ENCODE peak calls at places on chromosomes 6 and 20, in four cellular contexts. M is H54, F is upper lobe of right lung, U is NCI-H1436. Y is an unnamed sample.

GRCh38 chr20:58307270-58307669 is 2.2 kb upstream of the RAB22A start:
- DNase-seq in M (no peak), F (no peak), U (no peak), Y (no peak)

GRCh38 chr6:144066745-144067484 is 28.5 kb downstream of the SF3B5 start:
- DNase-seq in M (no peak), F (no peak), U (no peak), Y (no peak)

GRCh38 chr6:3312604-3313167 is 53.9 kb downstream of the PSMG4 start:
- DNase-seq in M (no peak), F (peak), U (no peak), Y (no peak)

GRCh38 chr20:29689411-29690225 is 1567.8 kb upstream of the DEFB115 start:
- DNase-seq in M (no peak), F (no peak), U (peak), Y (peak)

GRCh38 chr20:18224968-18225568 is 63.3 kb upstream of the ZNF133 start:
- DNase-seq in M (peak), F (no peak), U (no peak), Y (peak)

GRCh38 chr20:33211817-33212424 is 5.2 kb upstream of the BPIFA3 start:
- DNase-seq in M (peak), F (no peak), U (peak), Y (peak)

GRCh38 chr6:38715016-38715809 is at the start of gene DNAH8:
- DNase-seq in M (no peak), F (no peak), U (no peak), Y (no peak)

GRCh38 chr6:1984346-1984994 is 260.9 kb downstream of the GMDS start:
- DNase-seq in M (no peak), F (no peak), U (no peak), Y (no peak)

GRCh38 chr6:112311950-112312547 is 35.1 kb upstream of the RFPL4B start:
- DNase-seq in M (no peak), F (no peak), U (no peak), Y (peak)

GRCh38 chr6:133587841-133588240 is 301.1 kb upstream of the TCF21 start:
- DNase-seq in M (no peak), F (no peak), U (no peak), Y (no peak)

GRCh38 chr6:99746261-99746895 is 139.7 kb downstream of the PRDM13 start:
- DNase-seq in M (peak), F (no peak), U (peak), Y (peak)

GRCh38 chr6:155544677-155545076 is 89.0 kb upstream of the NOX3 start:
- DNase-seq in M (no peak), F (no peak), U (no peak), Y (no peak)

GRCh38 chr20:48604426-48604825 is 223.4 kb downstream of the PREX1 start:
- DNase-seq in M (no peak), F (peak), U (no peak), Y (no peak)

GRCh38 chr20:326645-327031 is 1.3 kb downstream of the SOX12 start:
- DNase-seq in M (no peak), F (peak), U (no peak), Y (no peak)

GRCh38 chr6:170143401-170144150 is 147.3 kb downstream of the DLL1 start:
- DNase-seq in M (no peak), F (peak), U (no peak), Y (no peak)

GRCh38 chr6:169162968-169163903 is 90.4 kb downstream of the THBS2 start:
- DNase-seq in M (peak), F (no peak), U (no peak), Y (peak)

GRCh38 chr6:10883312-10884244 is 1.7 kb upstream of the GCM2 start:
- DNase-seq in M (no peak), F (no peak), U (no peak), Y (no peak)

GRCh38 chr6:139124887-139125672 is 9.8 kb upstream of the HECA start:
- DNase-seq in M (peak), F (peak), U (peak), Y (peak)

GRCh38 chr6:35295036-35295435 is 2.6 kb upstream of the DEF6 start:
- DNase-seq in M (no peak), F (no peak), U (no peak), Y (no peak)

GRCh38 chr6:148435386-148435785 is 92.7 kb downstream of the SASH1 start:
- DNase-seq in M (no peak), F (no peak), U (no peak), Y (no peak)

GRCh38 chr6:87257975-87258374 is 64.4 kb upstream of the SMIM8 start:
- DNase-seq in M (no peak), F (no peak), U (no peak), Y (no peak)

GRCh38 chr6:148118303-148118702 is 224.3 kb upstream of the SASH1 start:
- DNase-seq in M (no peak), F (no peak), U (no peak), Y (no peak)

GRCh38 chr6:64230530-64230929 is 594.9 kb downstream of the PHF3 start:
- DNase-seq in M (no peak), F (no peak), U (no peak), Y (no peak)

GRCh38 chr6:49693512-49693911 is 19.8 kb downstream of the CRISP2 start:
- DNase-seq in M (no peak), F (no peak), U (no peak), Y (no peak)

GRCh38 chr6:113695506-113695905 is 161.6 kb upstream of the MARCKS start:
- DNase-seq in M (no peak), F (no peak), U (no peak), Y (no peak)